ENCODE peak calls at places on chromosomes 2 and 18, in nine cellular contexts. H is IMR-90, W is neuronal stem cell, G is HCT116, M is astrocyte, T is GM23248, X is PC-3, V is osteoblast, C is hepatocyte. Q is an unnamed sample. For H3K4me1, the result is how much of the 10 kb centered on the place peaks cover.

GRCh38 chr18:75216212-75216925 is 5.8 kb downstream of the TSHZ1 start:
- DNase-seq in H (peak), W (no peak), G (no peak), M (no peak), T (no peak), X (no peak), V (no peak), C (no peak), Q (no peak)

GRCh38 chr2:44943693-44944101 is 2.2 kb downstream of the SIX3 start:
- DNase-seq in H (no peak), W (no peak), G (no peak), M (no peak), T (no peak), X (no peak), V (peak), C (no peak), Q (no peak)

GRCh38 chr18:3869848-3870247 is 419.9 kb downstream of the TGIF1 start:
- DNase-seq in H (peak), W (peak), G (peak), M (peak), T (peak), X (peak), V (no peak), C (peak), Q (peak)

GRCh38 chr18:72720116-72720515 is 147.7 kb downstream of the NETO1 start:
- DNase-seq in H (no peak), W (no peak), G (no peak), M (no peak), T (no peak), X (peak), V (no peak), C (no peak), Q (no peak)

GRCh38 chr2:137050949-137051348 is 285.6 kb downstream of the THSD7B start:
- DNase-seq in H (no peak), W (no peak), G (no peak), M (no peak), T (peak), X (peak), V (no peak), C (no peak), Q (no peak)

GRCh38 chr18:63025251-63025710 is 294.3 kb downstream of the BCL2 start:
- DNase-seq in H (no peak), W (peak), G (no peak), M (no peak), T (peak), X (peak), V (no peak), C (peak), Q (peak)

GRCh38 chr2:121368841-121369240 is 83.8 kb upstream of the TFCP2L1 start:
- DNase-seq in H (peak), W (no peak), G (no peak), M (no peak), T (peak), X (no peak), V (no peak), C (no peak), Q (no peak)

GRCh38 chr2:188582206-188582605 is 290.5 kb downstream of the GULP1 start:
- DNase-seq in H (no peak), W (no peak), G (no peak), M (no peak), T (no peak), X (no peak), V (no peak), C (no peak), Q (no peak)

GRCh38 chr2:15940661-15941482 is 522 bp downstream of the MYCN start:
- DNase-seq in H (no peak), W (peak), G (no peak), M (no peak), T (peak), X (no peak), V (peak), C (no peak), Q (peak)

GRCh38 chr2:227370791-227371312 is 8.3 kb downstream of the TM4SF20 start:
- DNase-seq in H (peak), W (no peak), G (no peak), M (peak), T (peak), X (peak), V (no peak), C (no peak), Q (peak)

GRCh38 chr2:169069341-169069740 is at the start of gene DHRS9:
- DNase-seq in H (peak), W (no peak), G (peak), M (peak), T (peak), X (peak), V (peak), C (peak), Q (peak)

GRCh38 chr2:127081826-127082633 is 24.9 kb downstream of the BIN1 start:
- DNase-seq in H (peak), W (no peak), G (no peak), M (no peak), T (no peak), X (no peak), V (no peak), C (peak), Q (no peak)

GRCh38 chr2:197034969-197035368 is 108.5 kb upstream of the PGAP1 start:
- DNase-seq in H (no peak), W (no peak), G (no peak), M (no peak), T (no peak), X (no peak), V (no peak), C (no peak), Q (no peak)

GRCh38 chr2:216236486-216236885 is 127.3 kb downstream of the XRCC5 start:
- DNase-seq in H (no peak), W (no peak), G (no peak), M (no peak), T (no peak), X (no peak), V (no peak), C (no peak), Q (no peak)

GRCh38 chr2:160279813-160280465 is 79.9 kb upstream of the ITGB6 start:
- DNase-seq in H (peak), W (no peak), G (no peak), M (peak), T (peak), X (peak), V (no peak), C (no peak), Q (peak)

GRCh38 chr2:10043906-10044601 is 704 bp downstream of the KLF11 start:
- DNase-seq in H (peak), W (peak), G (peak), M (peak), T (peak), X (peak), V (peak), C (peak), Q (peak)

GRCh38 chr2:37375721-37376399 is 31.4 kb downstream of the QPCT start:
- DNase-seq in H (no peak), W (no peak), G (no peak), M (no peak), T (peak), X (no peak), V (no peak), C (no peak), Q (no peak)

GRCh38 chr2:42844366-42844765 is 52.0 kb upstream of the HAAO start:
- DNase-seq in H (no peak), W (no peak), G (no peak), M (no peak), T (no peak), X (no peak), V (no peak), C (no peak), Q (no peak)

GRCh38 chr2:174546519-174547506 is 50.8 kb downstream of the WIPF1 start:
- DNase-seq in H (peak), W (peak), G (peak), M (no peak), T (peak), X (peak), V (peak), C (peak), Q (peak)

GRCh38 chr2:166593403-166593802 is 99.4 kb upstream of the SCN7A start:
- DNase-seq in H (peak), W (no peak), G (no peak), M (peak), T (peak), X (peak), V (no peak), C (no peak), Q (peak)

GRCh38 chr18:7021994-7022840 is 95.4 kb downstream of the LAMA1 start:
- DNase-seq in H (peak), W (no peak), G (peak), M (no peak), T (peak), X (peak), V (no peak), C (peak), Q (peak)

GRCh38 chr18:48896326-48896874 is 54.4 kb downstream of the SMAD7 start:
- DNase-seq in H (no peak), W (no peak), G (no peak), M (no peak), T (no peak), X (no peak), V (peak), C (peak), Q (no peak)

GRCh38 chr2:66346241-66346664 is 88.7 kb upstream of the MEIS1 start:
- DNase-seq in H (no peak), W (no peak), G (no peak), M (no peak), T (no peak), X (no peak), V (no peak), C (peak), Q (no peak)

GRCh38 chr2:120915670-120916069 is 180.0 kb downstream of the GLI2 start:
- DNase-seq in H (peak), W (no peak), G (no peak), M (no peak), T (peak), X (no peak), V (no peak), C (no peak), Q (no peak)

GRCh38 chr2:147989809-147990403 is 30.6 kb downstream of the ORC4 start:
- DNase-seq in H (peak), W (no peak), G (peak), M (peak), T (peak), X (peak), V (peak), C (peak), Q (peak)

GRCh38 chr2:217837530-217837929 is 165.3 kb downstream of the TNS1 start:
- DNase-seq in H (no peak), W (no peak), G (no peak), M (no peak), T (no peak), X (no peak), V (no peak), C (no peak), Q (no peak)

GRCh38 chr18:23377669-23378469 is 75.2 kb upstream of the RIOK3 start:
- DNase-seq in H (peak), W (no peak), G (peak), M (peak), T (peak), X (peak), V (peak), C (peak), Q (peak)

GRCh38 chr2:221478106-221478863 is 93.8 kb downstream of the EPHA4 start:
- DNase-seq in H (peak), W (no peak), G (no peak), M (no peak), T (peak), X (no peak), V (no peak), C (no peak), Q (no peak)

GRCh38 chr2:36329251-36329650 is 26.3 kb upstream of the CRIM1 start:
- DNase-seq in H (peak), W (no peak), G (no peak), M (peak), T (peak), X (no peak), V (no peak), C (no peak), Q (no peak)

GRCh38 chr18:47752796-47753645 is 177.4 kb downstream of the SMAD2 start:
- DNase-seq in H (no peak), W (no peak), G (no peak), M (no peak), T (no peak), X (no peak), V (no peak), C (no peak), Q (no peak)

GRCh38 chr2:150866431-150866830 is 379.0 kb upstream of the RND3 start:
- DNase-seq in H (peak), W (no peak), G (no peak), M (peak), T (peak), X (no peak), V (no peak), C (no peak), Q (no peak)

GRCh38 chr2:202765435-202765834 is 106.1 kb downstream of the ICA1L start:
- DNase-seq in H (no peak), W (no peak), G (no peak), M (no peak), T (no peak), X (no peak), V (no peak), C (no peak), Q (peak)

GRCh38 chr2:176149484-176150337 is 1.6 kb upstream of the HOXD4 start:
- DNase-seq in H (no peak), W (no peak), G (no peak), M (no peak), T (no peak), X (no peak), V (peak), C (no peak), Q (no peak)

GRCh38 chr2:19865151-19865550 is 36.6 kb downstream of the TTC32 start:
- DNase-seq in H (no peak), W (no peak), G (no peak), M (no peak), T (no peak), X (no peak), V (no peak), C (no peak), Q (no peak)

GRCh38 chr2:150752229-150752628 is 264.8 kb upstream of the RND3 start:
- DNase-seq in H (no peak), W (no peak), G (no peak), M (no peak), T (no peak), X (no peak), V (no peak), C (no peak), Q (no peak)

GRCh38 chr2:213306320-213306942 is 22.2 kb downstream of the SPAG16 start:
- DNase-seq in H (peak), W (no peak), G (no peak), M (peak), T (peak), X (no peak), V (no peak), C (peak), Q (peak)

GRCh38 chr2:160647967-160648685 is 154.5 kb upstream of the RBMS1 start:
- DNase-seq in H (no peak), W (no peak), G (no peak), M (no peak), T (no peak), X (no peak), V (no peak), C (no peak), Q (peak)

DNA sequence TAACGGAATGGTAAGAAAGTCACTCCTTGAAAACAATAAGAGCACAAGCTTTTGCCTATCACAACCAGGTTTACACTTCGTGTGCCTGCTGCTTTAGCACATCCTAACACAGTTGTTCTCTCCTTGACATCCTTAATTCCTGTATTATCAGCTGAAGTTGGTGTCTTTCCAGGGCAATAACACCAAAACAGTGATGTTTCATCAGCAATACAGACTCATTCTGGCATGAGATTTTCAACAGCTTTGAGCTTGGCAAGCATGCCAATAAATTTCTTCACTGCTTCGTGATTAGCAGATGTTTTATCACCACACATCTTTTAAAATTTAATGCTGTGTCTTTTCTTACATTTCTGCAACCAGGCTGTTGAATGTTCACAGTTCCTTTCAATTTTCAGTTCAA is 148.4 kb downstream of the EIPR1 start:
- DNase-seq in H (no peak), W (no peak), G (no peak), M (no peak), T (no peak), X (no peak), V (no peak), C (no peak), Q (no peak)
- H3K4me1 ChIP-seq in H (under half), W (under half), G (under half), M (under half), T (under half), X (under half), V (under half), C (under half), Q (under half)

DNA sequence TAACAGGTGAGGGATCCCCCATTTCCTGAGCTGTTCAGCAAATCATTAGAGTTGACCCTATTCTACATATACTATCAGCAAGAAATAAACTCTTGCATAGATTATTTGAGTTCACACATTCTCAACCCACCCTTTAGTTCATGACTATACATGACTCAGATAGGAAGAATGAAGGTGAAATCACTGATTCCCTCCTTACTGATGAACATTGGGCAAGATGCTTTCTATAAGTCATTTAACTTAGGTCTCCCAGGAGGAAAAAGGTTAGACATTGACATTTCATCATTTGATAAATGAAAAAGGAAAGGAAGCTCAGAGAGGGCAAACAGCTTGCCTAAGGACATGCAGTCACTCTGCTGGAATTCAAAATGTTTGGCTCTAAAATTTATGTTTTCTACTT is 408.0 kb downstream of the TMEM182 start:
- DNase-seq in H (no peak), W (no peak), G (no peak), M (no peak), T (no peak), X (no peak), V (no peak), C (no peak), Q (no peak)
- H2AFZ ChIP-seq in H (no peak), W (no peak), G (no peak), M (no peak), T (no peak), X (no peak), V (no peak), C (no peak), Q (no peak)

DNA sequence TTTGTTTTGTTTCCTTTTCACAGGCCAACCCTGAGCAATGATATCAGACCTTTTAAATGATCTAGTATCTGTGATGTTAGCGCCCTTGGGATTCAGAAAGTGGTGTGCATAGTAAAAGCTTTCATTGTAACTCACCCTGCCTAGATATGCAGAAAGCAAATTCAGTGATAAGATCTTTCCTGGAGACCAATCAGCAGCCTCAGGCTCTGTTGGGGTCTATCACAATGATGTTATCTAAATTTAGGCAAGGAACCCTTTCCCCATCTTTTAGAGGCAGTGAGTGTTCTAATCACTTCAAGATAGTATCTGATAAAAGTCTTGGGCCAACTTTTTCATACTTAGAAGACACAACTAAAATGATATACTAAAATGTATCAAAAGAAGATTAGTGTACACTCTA is 23.6 kb upstream of the PNO1 start:
- DNase-seq in H (no peak), W (no peak), G (no peak), M (no peak), T (no peak), X (no peak), V (no peak), C (no peak), Q (no peak)
- H3K27ac ChIP-seq in H (no peak), W (no peak), G (no peak), M (no peak), T (no peak), X (no peak), V (no peak), C (no peak), Q (no peak)

DNA sequence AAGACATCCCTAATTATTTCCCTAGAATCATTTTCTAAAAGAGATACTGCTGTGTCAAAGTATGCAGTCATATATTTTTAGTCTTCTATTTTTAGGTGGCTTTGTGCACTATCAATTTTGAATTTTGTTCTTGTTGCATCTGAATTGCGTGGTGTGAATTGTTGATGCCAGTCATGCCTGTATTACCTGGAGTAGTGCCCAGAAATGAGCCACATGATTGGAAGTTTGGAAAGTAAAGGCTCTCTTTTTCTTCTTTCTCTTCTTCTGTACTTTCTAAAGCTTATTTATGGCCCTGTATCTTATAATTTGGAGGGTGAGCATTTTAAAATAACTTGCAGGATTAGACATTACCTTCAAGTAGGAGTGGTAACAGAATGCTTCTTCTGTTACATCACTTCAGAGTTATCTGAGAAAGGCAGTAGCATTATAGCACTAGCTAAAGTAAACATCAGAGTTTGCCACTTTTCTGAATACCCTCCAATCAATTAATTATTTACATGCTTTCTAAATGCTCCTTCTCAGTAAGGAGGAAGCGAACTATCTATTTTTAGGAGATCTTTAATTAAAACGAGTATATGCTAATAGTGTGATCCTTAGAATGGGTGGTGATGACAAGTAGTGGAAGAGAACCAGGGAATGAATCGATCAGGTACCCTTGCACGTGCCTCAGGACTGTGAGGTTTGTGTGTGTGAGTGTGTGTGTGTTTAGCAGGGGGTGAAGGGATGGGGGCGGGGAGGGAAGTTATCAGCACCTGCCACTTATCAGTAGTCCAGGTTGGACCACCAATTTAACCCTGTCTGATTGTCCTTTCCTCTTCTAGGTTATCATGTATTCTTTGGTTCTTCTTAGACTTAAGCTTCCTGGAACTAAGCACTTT is 112.5 kb downstream of the MAP3K20 start:
- DNase-seq in H (peak), W (no peak), G (no peak), M (peak), T (peak), X (peak), V (no peak), C (no peak), Q (peak)
- H3K4me1 ChIP-seq in H (under half), W (under half), G (under half), M (under half), T (half or more), X (under half), V (half or more), C (under half), Q (under half)

GRCh38 chr2:70790079-70790963 is at the start of gene FIGLA:
- DNase-seq in H (no peak), W (peak), G (no peak), M (no peak), T (no peak), X (no peak), V (no peak), C (no peak), Q (no peak)
- H2AFZ ChIP-seq in H (peak), W (peak), G (peak), M (peak), T (peak), X (peak), V (peak), C (peak), Q (peak)

GRCh38 chr2:113164930-113165585 is 8.7 kb upstream of the PSD4 start:
- DNase-seq in H (no peak), W (no peak), G (no peak), M (no peak), T (no peak), X (no peak), V (no peak), C (no peak), Q (no peak)

GRCh38 chr2:113166187-113166645 is 7.6 kb upstream of the PSD4 start:
- DNase-seq in H (no peak), W (no peak), G (no peak), M (no peak), T (no peak), X (no peak), V (no peak), C (no peak), Q (no peak)

GRCh38 chr2:113169002-113169530 is 4.7 kb upstream of the PSD4 start:
- DNase-seq in H (no peak), W (no peak), G (no peak), M (no peak), T (no peak), X (no peak), V (no peak), C (no peak), Q (no peak)

GRCh38 chr2:113167115-113167932 is 6.4 kb upstream of the PSD4 start:
- DNase-seq in H (no peak), W (no peak), G (no peak), M (no peak), T (peak), X (no peak), V (no peak), C (peak), Q (no peak)

GRCh38 chr2:113167962-113168340 is 5.8 kb upstream of the PSD4 start:
- DNase-seq in H (no peak), W (no peak), G (no peak), M (no peak), T (no peak), X (no peak), V (no peak), C (no peak), Q (no peak)
- H3K27ac ChIP-seq in H (no peak), W (no peak), G (no peak), M (no peak), T (no peak), X (no peak), V (no peak), C (peak), Q (no peak)